ENCODE peak calls at places on chromosome 20, in eight cellular contexts. Z, J, V, A, W, O, Q and S are unnamed samples.

GRCh38 chr20:13694420-13695150 is 55.9 kb upstream of the TASP1 start:
- DNase-seq in V (no peak), Z (no peak), Q (no peak), O (no peak), W (no peak), J (no peak), A (no peak), S (no peak)

GRCh38 chr20:10061641-10062040 is 26.9 kb downstream of the ANKEF1 start:
- DNase-seq in Q (no peak), Z (no peak), J (no peak), V (no peak), W (no peak), O (no peak), A (no peak), S (no peak)

GRCh38 chr20:1666802-1667201 is 9.2 kb upstream of the SIRPG start:
- DNase-seq in A (no peak), Z (no peak), V (no peak), Q (no peak), W (no peak), J (no peak), O (no peak), S (no peak)

GRCh38 chr20:22371843-22372242 is 212.5 kb downstream of the FOXA2 start:
- DNase-seq in J (no peak), W (peak), O (no peak), Z (no peak), V (no peak), Q (no peak), A (no peak), S (no peak)

GRCh38 chr20:4544765-4545164 is 176.9 kb upstream of the PRND start:
- DNase-seq in Z (no peak), W (no peak), A (no peak), J (no peak), V (no peak), Q (no peak), O (peak), S (no peak)

GRCh38 chr20:20480689-20481088 is 112.8 kb downstream of the INSM1 start:
- DNase-seq in Q (no peak), Z (no peak), A (no peak), V (no peak), O (peak), W (no peak), J (no peak), S (peak)

GRCh38 chr20:3042621-3043020 is 801 bp upstream of the GNRH2 start:
- DNase-seq in J (peak), V (no peak), O (no peak), A (no peak), Q (no peak), W (no peak), Z (no peak), S (no peak)

GRCh38 chr20:44054849-44055248 is 132.1 kb downstream of the JPH2 start:
- DNase-seq in Q (no peak), O (no peak), V (no peak), A (no peak), W (no peak), Z (no peak), J (no peak), S (no peak)

GRCh38 chr20:36331182-36331581 is 25.0 kb downstream of the DLGAP4 start:
- DNase-seq in O (no peak), Z (no peak), J (no peak), V (no peak), Q (no peak), A (peak), W (no peak), S (no peak)

GRCh38 chr20:64049060-64049886 is at the start of gene SOX18:
- DNase-seq in W (peak), Z (peak), J (no peak), O (no peak), V (no peak), A (peak), Q (peak), S (peak)

GRCh38 chr20:8424010-8424409 is 291.9 kb downstream of the PLCB1 start:
- DNase-seq in Z (no peak), V (no peak), O (peak), W (no peak), Q (no peak), A (no peak), J (no peak), S (peak)

GRCh38 chr20:5596401-5597193 is 153.6 kb upstream of the SHLD1 start:
- DNase-seq in J (no peak), Z (peak), Q (no peak), V (no peak), O (no peak), A (no peak), W (peak), S (no peak)

GRCh38 chr20:4811661-4812181 is 90.0 kb downstream of the PRND start:
- DNase-seq in J (peak), O (no peak), W (peak), Z (no peak), Q (no peak), V (peak), A (no peak), S (no peak)

GRCh38 chr20:48722002-48722731 is 105.6 kb downstream of the PREX1 start:
- DNase-seq in W (peak), Z (no peak), Q (no peak), A (no peak), O (peak), J (peak), V (no peak), S (no peak)

GRCh38 chr20:48687097-48687800 is 140.6 kb downstream of the PREX1 start:
- DNase-seq in J (no peak), W (no peak), O (no peak), V (no peak), Z (no peak), Q (no peak), A (no peak), S (no peak)

GRCh38 chr20:52610749-52611148 is 361.4 kb upstream of the TSHZ2 start:
- DNase-seq in Z (no peak), A (no peak), J (no peak), V (no peak), Q (no peak), W (no peak), O (no peak), S (no peak)

GRCh38 chr20:4053516-4053919 is 38.2 kb upstream of the RNF24 start:
- DNase-seq in Q (no peak), J (no peak), O (no peak), V (no peak), W (no peak), Z (no peak), A (no peak), S (no peak)

GRCh38 chr20:62741191-62741676 is 32.6 kb downstream of the NTSR1 start:
- DNase-seq in V (peak), Z (no peak), A (peak), W (no peak), O (no peak), J (no peak), Q (no peak), S (peak)

GRCh38 chr20:48284837-48285236 is 499.6 kb upstream of the SULF2 start:
- DNase-seq in Z (no peak), Q (no peak), V (no peak), A (no peak), J (no peak), W (no peak), O (no peak), S (no peak)

GRCh38 chr20:17938889-17939619 is 29.5 kb downstream of the SNX5 start:
- DNase-seq in A (peak), J (peak), Q (peak), W (peak), O (peak), Z (peak), V (peak), S (peak)

GRCh38 chr20:35601021-35601973 is 14.3 kb upstream of the SPAG4 start:
- DNase-seq in O (peak), J (peak), W (peak), A (peak), Q (no peak), V (peak), Z (peak), S (peak)

GRCh38 chr20:10371467-10371866 is 62.6 kb downstream of the MKKS start:
- DNase-seq in O (no peak), W (no peak), Z (no peak), Q (no peak), A (no peak), V (no peak), J (no peak), S (no peak)

GRCh38 chr20:41538810-41539596 is 79.2 kb downstream of the CHD6 start:
- DNase-seq in Z (no peak), V (no peak), W (no peak), A (no peak), O (no peak), J (no peak), Q (no peak), S (no peak)
- TF ChIP-seq CTCF in Z (no peak), V (no peak), W (no peak), A (peak), O (no peak), J (no peak), Q (no peak), S (no peak)

GRCh38 chr20:58650181-58650775 is 805 bp upstream of the STX16 start:
- DNase-seq in Q (peak), W (peak), V (peak), Z (peak), A (peak), O (no peak), J (no peak), S (peak)
- TF ChIP-seq CTCF in Q (no peak), W (no peak), V (no peak), Z (peak), A (no peak), O (no peak), J (no peak), S (no peak)

DNA sequence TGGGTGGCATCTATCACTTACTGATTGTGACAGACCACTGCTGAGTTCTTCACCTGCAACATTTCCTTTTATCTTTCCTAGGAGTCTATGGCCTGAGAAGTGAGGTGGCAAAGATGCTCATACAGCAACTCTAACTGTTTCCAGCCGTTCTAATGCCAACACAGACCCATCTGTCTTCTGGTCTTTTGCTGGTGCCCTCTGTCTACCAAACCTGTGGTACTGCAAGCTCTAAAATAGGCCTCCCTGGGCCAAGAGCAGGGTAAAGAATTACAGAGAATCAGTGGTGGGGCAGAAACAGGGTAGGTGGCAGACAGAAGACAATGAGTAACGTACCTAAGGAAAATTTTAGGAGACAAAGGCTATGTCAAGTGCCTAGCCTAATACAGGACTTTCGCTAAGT is 611.0 kb upstream of the FLRT3 start:
- DNase-seq in Q (no peak), W (peak), Z (no peak), V (no peak), O (no peak), J (no peak), A (no peak), S (no peak)
- TF ChIP-seq CTCF in Q (no peak), W (no peak), Z (no peak), V (no peak), O (no peak), J (no peak), A (peak), S (no peak)

DNA sequence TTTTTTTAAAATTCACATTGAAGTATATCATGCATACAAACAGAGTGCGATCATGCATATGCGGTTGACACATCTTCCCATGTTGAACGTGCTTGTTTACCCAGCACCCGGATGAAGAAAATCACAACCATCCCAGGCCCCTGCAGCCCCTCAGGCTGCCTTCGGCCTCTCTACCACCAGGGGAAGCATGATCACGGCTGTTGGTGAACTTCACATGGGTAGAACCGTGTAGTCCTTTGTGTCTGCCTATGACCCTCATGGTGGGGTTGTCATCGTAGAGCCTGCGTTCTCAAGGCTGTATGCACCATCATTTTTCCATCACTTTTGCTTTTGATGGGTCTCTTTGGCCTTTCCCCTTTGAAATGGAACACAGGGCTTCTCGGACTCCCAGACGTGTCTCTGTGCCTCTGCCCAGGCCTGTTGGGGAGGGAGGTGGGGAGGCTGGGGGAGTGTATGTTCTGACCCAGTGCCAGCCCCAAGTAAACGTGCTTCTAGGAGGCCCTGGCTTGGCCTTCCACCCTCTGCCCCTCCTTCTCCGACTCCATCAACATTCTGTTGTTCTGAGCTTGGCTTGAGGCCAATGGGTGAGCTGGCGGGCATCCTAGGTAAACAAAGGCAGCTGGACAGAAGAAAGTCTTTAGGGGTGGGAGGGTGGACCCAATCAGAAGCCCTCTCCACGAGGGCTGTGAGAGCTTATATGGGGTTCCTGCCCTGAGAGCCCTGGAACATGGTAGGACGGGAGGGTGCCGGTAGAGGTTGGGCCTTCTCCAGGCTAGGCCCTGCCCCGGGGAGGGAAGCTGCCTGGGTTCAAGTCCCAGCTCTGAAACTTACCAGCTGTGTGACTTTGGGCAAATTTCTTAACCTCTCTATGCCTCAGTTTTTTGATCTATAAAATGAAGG is 39.7 kb downstream of the TGM2 start:
- DNase-seq in A (peak), Q (peak), V (peak), J (peak), O (no peak), Z (no peak), W (no peak), S (peak)
- TF ChIP-seq CTCF in A (peak), Q (no peak), V (peak), J (no peak), O (no peak), Z (no peak), W (no peak), S (no peak)

GRCh38 chr20:24684954-24685691 is 215.7 kb downstream of the SYNDIG1 start:
- DNase-seq in O (no peak), Z (no peak), A (peak), V (no peak), J (peak), Q (no peak), W (no peak), S (no peak)
- TF ChIP-seq CTCF in O (no peak), Z (no peak), A (peak), V (no peak), J (no peak), Q (no peak), W (no peak), S (no peak)

DNA sequence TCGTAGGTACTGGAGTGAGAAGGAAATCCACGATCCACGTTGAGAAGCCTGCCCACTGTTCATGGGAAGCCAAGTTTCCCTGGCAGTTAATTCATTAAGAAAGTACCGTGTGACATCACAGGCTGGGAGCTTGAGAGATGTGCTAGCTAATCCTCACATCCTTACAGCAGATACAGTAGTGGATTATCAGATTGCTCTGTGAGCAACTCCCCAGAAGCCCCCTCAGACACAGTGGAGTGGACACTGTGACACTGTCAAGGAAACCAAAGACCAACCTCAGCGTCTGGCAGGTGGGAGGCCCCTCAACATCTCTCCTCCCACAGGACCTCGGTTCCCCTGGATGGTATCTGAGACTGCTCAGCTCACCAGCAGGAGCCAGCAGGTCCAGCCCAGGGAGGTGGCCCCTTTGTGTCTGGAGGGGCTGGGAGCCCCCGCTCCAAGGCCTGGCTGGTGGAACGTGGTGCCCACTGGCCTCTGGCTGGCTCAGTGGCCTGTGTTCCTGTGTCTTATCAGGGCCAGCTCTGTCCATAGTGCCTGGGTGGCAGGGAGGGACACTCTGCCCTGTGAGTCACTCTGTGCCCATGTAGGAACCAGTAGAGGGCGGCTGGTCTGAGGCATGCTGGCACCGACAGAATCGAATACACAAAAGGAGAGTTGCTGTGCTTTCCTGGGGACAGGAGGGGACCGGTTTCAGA is 7.2 kb downstream of the PYGB start:
- DNase-seq in A (peak), Z (no peak), O (no peak), W (no peak), J (peak), V (peak), Q (peak), S (no peak)
- TF ChIP-seq CTCF in A (no peak), Z (no peak), O (no peak), W (no peak), J (peak), V (no peak), Q (no peak), S (no peak)

GRCh38 chr20:46652699-46653098 is 1.4 kb upstream of the SLC13A3 start:
- DNase-seq in W (no peak), A (no peak), J (no peak), Z (no peak), V (no peak), O (peak), Q (no peak), S (peak)
- TF ChIP-seq CTCF in W (no peak), A (no peak), J (no peak), Z (no peak), V (no peak), O (no peak), Q (no peak), S (no peak)

DNA sequence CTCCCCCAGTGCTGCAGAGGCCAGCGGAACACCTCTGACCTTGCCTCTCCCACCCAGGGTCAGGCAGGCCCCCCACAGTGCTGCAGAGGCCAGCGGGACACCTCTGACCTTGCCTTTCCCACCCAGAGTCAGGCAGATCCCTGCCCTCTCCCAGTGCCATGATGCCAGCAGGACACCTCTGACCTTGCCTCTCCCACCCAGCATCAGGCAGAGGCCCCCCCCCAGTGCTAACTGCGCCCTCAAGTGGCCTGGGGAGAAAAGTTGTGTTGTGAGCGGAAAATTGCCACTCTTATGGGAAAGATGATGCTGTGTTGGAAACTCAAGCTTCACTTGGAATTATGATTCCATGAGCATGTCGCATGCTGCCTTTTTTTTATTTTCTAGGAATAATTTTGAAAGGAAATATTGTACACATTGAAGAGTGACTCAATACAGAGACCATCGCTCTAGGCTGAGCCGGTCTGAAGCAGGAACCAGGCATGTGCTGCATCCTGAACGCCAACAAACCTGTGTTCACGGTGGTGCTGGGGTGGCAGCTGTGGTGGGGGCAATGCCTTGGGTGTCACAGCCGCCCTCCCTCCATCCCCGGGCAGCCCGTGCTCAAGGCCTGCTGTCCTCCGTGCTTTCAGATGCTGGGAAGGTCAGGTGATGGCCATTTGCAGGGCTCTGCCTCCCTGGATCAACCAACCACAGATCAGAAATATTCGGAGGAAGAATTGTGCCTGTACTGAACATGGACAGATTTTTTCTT is 98.6 kb downstream of the CDH4 start:
- DNase-seq in J (no peak), W (no peak), Z (no peak), A (peak), Q (no peak), V (no peak), O (no peak), S (no peak)
- TF ChIP-seq CTCF in J (no peak), W (no peak), Z (no peak), A (peak), Q (no peak), V (no peak), O (no peak), S (no peak)

DNA sequence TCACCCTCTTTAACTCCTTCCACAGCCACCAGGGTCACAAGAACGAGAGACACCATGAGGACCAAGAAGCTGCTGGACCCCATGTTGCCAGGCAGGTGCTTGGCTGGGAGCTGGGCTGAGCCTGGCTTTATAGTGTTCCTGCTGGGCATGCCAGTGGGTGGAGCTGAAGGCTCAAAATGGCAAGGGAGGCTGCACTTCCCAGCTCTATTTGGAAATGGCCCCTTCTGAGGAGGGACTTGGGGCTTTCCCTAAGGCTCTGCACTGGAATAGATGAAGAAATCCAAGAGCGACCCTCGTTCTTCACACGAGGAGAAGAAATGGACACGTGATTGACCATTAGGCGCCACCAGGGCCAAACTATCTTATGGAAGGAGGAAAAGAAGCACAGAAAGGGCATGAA is at the start of gene WFDC12:
- DNase-seq in Z (no peak), V (no peak), Q (no peak), O (no peak), J (no peak), A (no peak), W (no peak), S (no peak)
- TF ChIP-seq CTCF in Z (no peak), V (no peak), Q (no peak), O (no peak), J (no peak), A (no peak), W (no peak), S (no peak)